ENCODE peak calls at places on chromosomes 12 and 14, in nine cellular contexts. One of them, this sample, is unnamed. For H3K27me3, the result is how much of the 10 kb centered on the place peaks cover.

GRCh38 chr12:31732926-31733548 is 4.2 kb upstream of the AMN1 start:
- DNase-seq in suprapubic skin: no peak
- DNase-seq in thyroid gland: no peak
- DNase-seq in IMR-90: peak
- DNase-seq in upper lobe of left lung: no peak
- DNase-seq in tibial nerve: no peak
- DNase-seq in adrenal gland: no peak
- DNase-seq in HCT116: peak
- DNase-seq in HepG2: peak
- DNase-seq in this sample: no peak

GRCh38 chr14:93734086-93734822 is 54.0 kb downstream of the PRIMA1 start:
- DNase-seq in tibial nerve: no peak
- DNase-seq in IMR-90: no peak
- DNase-seq in adrenal gland: no peak
- DNase-seq in upper lobe of left lung: peak
- DNase-seq in thyroid gland: no peak
- DNase-seq in HepG2: no peak
- DNase-seq in suprapubic skin: no peak
- DNase-seq in HCT116: no peak
- DNase-seq in this sample: no peak

GRCh38 chr12:120394483-120395367 is 25.8 kb upstream of the MSI1 start:
- DNase-seq in upper lobe of left lung: peak
- DNase-seq in IMR-90: no peak
- DNase-seq in tibial nerve: no peak
- DNase-seq in HCT116: no peak
- DNase-seq in thyroid gland: peak
- DNase-seq in HepG2: no peak
- DNase-seq in suprapubic skin: no peak
- DNase-seq in adrenal gland: peak
- DNase-seq in this sample: no peak

GRCh38 chr12:120257041-120257821 is 8.3 kb downstream of the PXN start:
- DNase-seq in adrenal gland: peak
- DNase-seq in tibial nerve: peak
- DNase-seq in thyroid gland: peak
- DNase-seq in HCT116: no peak
- DNase-seq in HepG2: no peak
- DNase-seq in suprapubic skin: no peak
- DNase-seq in upper lobe of left lung: no peak
- DNase-seq in IMR-90: peak
- DNase-seq in this sample: no peak

GRCh38 chr14:104707629-104708595 is 16.1 kb upstream of the ADSS1 start:
- DNase-seq in IMR-90: no peak
- DNase-seq in tibial nerve: no peak
- DNase-seq in suprapubic skin: no peak
- DNase-seq in HCT116: no peak
- DNase-seq in thyroid gland: no peak
- DNase-seq in adrenal gland: no peak
- DNase-seq in HepG2: no peak
- DNase-seq in upper lobe of left lung: peak
- DNase-seq in this sample: no peak

GRCh38 chr14:21307641-21308040 is 27.8 kb downstream of the RPGRIP1 start:
- DNase-seq in HepG2: no peak
- DNase-seq in tibial nerve: no peak
- DNase-seq in thyroid gland: no peak
- DNase-seq in adrenal gland: no peak
- DNase-seq in IMR-90: no peak
- DNase-seq in HCT116: no peak
- DNase-seq in suprapubic skin: no peak
- DNase-seq in upper lobe of left lung: no peak
- DNase-seq in this sample: no peak

GRCh38 chr12:107311682-107312081 is 218.3 kb upstream of the CRY1 start:
- DNase-seq in tibial nerve: no peak
- DNase-seq in HepG2: no peak
- DNase-seq in suprapubic skin: no peak
- DNase-seq in upper lobe of left lung: no peak
- DNase-seq in IMR-90: no peak
- DNase-seq in HCT116: no peak
- DNase-seq in adrenal gland: no peak
- DNase-seq in thyroid gland: no peak
- DNase-seq in this sample: no peak

GRCh38 chr14:26180221-26180620 is 417.6 kb downstream of the NOVA1 start:
- DNase-seq in HepG2: no peak
- DNase-seq in IMR-90: no peak
- DNase-seq in thyroid gland: no peak
- DNase-seq in adrenal gland: no peak
- DNase-seq in suprapubic skin: no peak
- DNase-seq in tibial nerve: no peak
- DNase-seq in upper lobe of left lung: no peak
- DNase-seq in HCT116: no peak
- DNase-seq in this sample: no peak

GRCh38 chr14:75264036-75264435 is 14.6 kb upstream of the FOS start:
- DNase-seq in HepG2: no peak
- DNase-seq in tibial nerve: no peak
- DNase-seq in upper lobe of left lung: no peak
- DNase-seq in HCT116: no peak
- DNase-seq in suprapubic skin: peak
- DNase-seq in adrenal gland: no peak
- DNase-seq in IMR-90: no peak
- DNase-seq in thyroid gland: no peak
- DNase-seq in this sample: no peak

DNA sequence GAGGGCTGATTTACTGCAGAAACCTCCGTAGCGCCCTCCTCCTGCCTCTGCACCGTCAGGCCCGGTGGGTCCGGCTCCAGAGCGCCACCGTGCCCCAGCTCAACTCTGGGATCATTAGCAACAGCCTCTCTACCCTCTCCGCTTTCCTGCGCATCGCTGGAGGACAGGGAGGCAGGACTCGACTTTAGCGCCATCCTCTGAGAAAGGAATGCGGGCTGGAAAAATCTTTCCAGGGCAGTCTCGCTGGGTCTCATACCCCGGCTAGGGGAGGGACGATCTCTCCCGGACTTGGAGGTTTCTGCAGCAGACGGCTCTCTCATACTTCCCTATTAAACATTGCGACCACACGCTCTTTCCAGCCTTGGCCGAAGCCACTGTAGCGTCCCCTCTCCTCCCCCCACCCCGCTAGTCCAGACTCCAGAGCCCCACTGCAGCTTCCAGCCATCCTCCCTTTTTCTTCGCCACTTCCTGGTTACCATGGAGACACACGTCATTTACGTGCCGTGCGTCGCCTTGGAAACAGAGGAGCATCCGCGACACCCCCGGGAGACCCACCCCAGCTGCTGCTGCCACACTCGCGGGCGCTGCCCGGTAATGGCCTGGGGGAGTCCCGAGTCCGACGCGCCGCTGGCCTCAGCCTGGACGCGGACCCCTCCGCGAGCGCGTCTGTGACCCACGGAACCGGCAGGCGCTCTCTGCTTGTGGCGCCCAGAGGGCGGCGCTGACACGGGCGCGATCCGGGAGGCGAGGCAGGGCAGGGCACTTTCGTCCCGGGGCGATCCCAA is at the start of gene CCDC184:
- DNase-seq in adrenal gland: peak
- DNase-seq in thyroid gland: peak
- DNase-seq in suprapubic skin: peak
- DNase-seq in tibial nerve: peak
- DNase-seq in upper lobe of left lung: peak
- DNase-seq in HepG2: no peak
- DNase-seq in IMR-90: peak
- DNase-seq in HCT116: peak
- DNase-seq in this sample: peak
- TF ChIP-seq POLR2A in adrenal gland: no peak
- TF ChIP-seq POLR2A in thyroid gland: no peak
- TF ChIP-seq POLR2A in suprapubic skin: no peak
- TF ChIP-seq POLR2A in tibial nerve: peak
- TF ChIP-seq POLR2A in upper lobe of left lung: no peak
- TF ChIP-seq POLR2A in HepG2: no peak
- TF ChIP-seq POLR2A in IMR-90: no peak
- TF ChIP-seq POLR2A in HCT116: no peak
- TF ChIP-seq POLR2A in this sample: no peak

GRCh38 chr12:88579941-88580871 is at the start of gene KITLG:
- DNase-seq in thyroid gland: peak
- DNase-seq in HCT116: peak
- DNase-seq in upper lobe of left lung: peak
- DNase-seq in adrenal gland: peak
- DNase-seq in HepG2: peak
- DNase-seq in tibial nerve: peak
- DNase-seq in suprapubic skin: peak
- DNase-seq in IMR-90: peak
- DNase-seq in this sample: peak

GRCh38 chr12:88577537-88577936 is 2.7 kb downstream of the KITLG start:
- DNase-seq in HCT116: peak
- DNase-seq in suprapubic skin: no peak
- DNase-seq in tibial nerve: no peak
- DNase-seq in IMR-90: no peak
- DNase-seq in thyroid gland: no peak
- DNase-seq in adrenal gland: no peak
- DNase-seq in HepG2: no peak
- DNase-seq in upper lobe of left lung: no peak
- DNase-seq in this sample: no peak

GRCh38 chr12:88578274-88578673 is 2.0 kb downstream of the KITLG start:
- DNase-seq in thyroid gland: no peak
- DNase-seq in upper lobe of left lung: no peak
- DNase-seq in HepG2: peak
- DNase-seq in suprapubic skin: no peak
- DNase-seq in adrenal gland: peak
- DNase-seq in IMR-90: no peak
- DNase-seq in HCT116: no peak
- DNase-seq in tibial nerve: no peak
- DNase-seq in this sample: no peak

GRCh38 chr12:88579572-88579940 is 715 bp downstream of the KITLG start:
- DNase-seq in HCT116: no peak
- DNase-seq in tibial nerve: peak
- DNase-seq in suprapubic skin: no peak
- DNase-seq in thyroid gland: peak
- DNase-seq in IMR-90: no peak
- DNase-seq in HepG2: no peak
- DNase-seq in upper lobe of left lung: peak
- DNase-seq in adrenal gland: peak
- DNase-seq in this sample: peak

GRCh38 chr12:88578821-88579518 is 1.3 kb downstream of the KITLG start:
- DNase-seq in thyroid gland: no peak
- DNase-seq in tibial nerve: peak
- DNase-seq in suprapubic skin: no peak
- DNase-seq in HepG2: peak
- DNase-seq in upper lobe of left lung: no peak
- DNase-seq in HCT116: no peak
- DNase-seq in IMR-90: no peak
- DNase-seq in adrenal gland: no peak
- DNase-seq in this sample: no peak
- TF ChIP-seq CTCF in thyroid gland: peak
- TF ChIP-seq CTCF in tibial nerve: peak
- TF ChIP-seq CTCF in suprapubic skin: no peak
- TF ChIP-seq CTCF in HepG2: no peak
- TF ChIP-seq CTCF in upper lobe of left lung: peak
- TF ChIP-seq CTCF in HCT116: peak
- TF ChIP-seq CTCF in IMR-90: peak
- TF ChIP-seq CTCF in adrenal gland: peak
- TF ChIP-seq CTCF in this sample: peak

GRCh38 chr12:117367006-117367638 is 5.7 kb upstream of the NOS1 start:
- DNase-seq in HCT116: peak
- DNase-seq in upper lobe of left lung: no peak
- DNase-seq in thyroid gland: peak
- DNase-seq in suprapubic skin: peak
- DNase-seq in tibial nerve: peak
- DNase-seq in IMR-90: peak
- DNase-seq in adrenal gland: peak
- DNase-seq in HepG2: peak
- DNase-seq in this sample: peak

GRCh38 chr12:117362391-117362790 is 965 bp upstream of the NOS1 start:
- DNase-seq in upper lobe of left lung: peak
- DNase-seq in HCT116: no peak
- DNase-seq in thyroid gland: no peak
- DNase-seq in tibial nerve: no peak
- DNase-seq in adrenal gland: no peak
- DNase-seq in IMR-90: no peak
- DNase-seq in HepG2: no peak
- DNase-seq in suprapubic skin: no peak
- DNase-seq in this sample: no peak

GRCh38 chr12:117363263-117363662 is 1.8 kb upstream of the NOS1 start:
- DNase-seq in upper lobe of left lung: no peak
- DNase-seq in suprapubic skin: no peak
- DNase-seq in IMR-90: no peak
- DNase-seq in tibial nerve: no peak
- DNase-seq in HepG2: no peak
- DNase-seq in HCT116: no peak
- DNase-seq in thyroid gland: no peak
- DNase-seq in adrenal gland: no peak
- DNase-seq in this sample: no peak

GRCh38 chr12:117363953-117364486 is 2.6 kb upstream of the NOS1 start:
- DNase-seq in tibial nerve: no peak
- DNase-seq in thyroid gland: no peak
- DNase-seq in suprapubic skin: no peak
- DNase-seq in upper lobe of left lung: no peak
- DNase-seq in HCT116: no peak
- DNase-seq in IMR-90: no peak
- DNase-seq in HepG2: no peak
- DNase-seq in adrenal gland: no peak
- DNase-seq in this sample: no peak

GRCh38 chr12:117365072-117365616 is 3.7 kb upstream of the NOS1 start:
- DNase-seq in tibial nerve: no peak
- DNase-seq in adrenal gland: no peak
- DNase-seq in IMR-90: no peak
- DNase-seq in HepG2: no peak
- DNase-seq in suprapubic skin: no peak
- DNase-seq in thyroid gland: no peak
- DNase-seq in upper lobe of left lung: peak
- DNase-seq in HCT116: no peak
- DNase-seq in this sample: no peak
- H3K27me3 ChIP-seq in tibial nerve: under half
- H3K27me3 ChIP-seq in adrenal gland: under half
- H3K27me3 ChIP-seq in IMR-90: under half
- H3K27me3 ChIP-seq in HepG2: under half
- H3K27me3 ChIP-seq in suprapubic skin: half or more
- H3K27me3 ChIP-seq in thyroid gland: under half
- H3K27me3 ChIP-seq in upper lobe of left lung: under half
- H3K27me3 ChIP-seq in HCT116: under half
- H3K27me3 ChIP-seq in this sample: under half

DNA sequence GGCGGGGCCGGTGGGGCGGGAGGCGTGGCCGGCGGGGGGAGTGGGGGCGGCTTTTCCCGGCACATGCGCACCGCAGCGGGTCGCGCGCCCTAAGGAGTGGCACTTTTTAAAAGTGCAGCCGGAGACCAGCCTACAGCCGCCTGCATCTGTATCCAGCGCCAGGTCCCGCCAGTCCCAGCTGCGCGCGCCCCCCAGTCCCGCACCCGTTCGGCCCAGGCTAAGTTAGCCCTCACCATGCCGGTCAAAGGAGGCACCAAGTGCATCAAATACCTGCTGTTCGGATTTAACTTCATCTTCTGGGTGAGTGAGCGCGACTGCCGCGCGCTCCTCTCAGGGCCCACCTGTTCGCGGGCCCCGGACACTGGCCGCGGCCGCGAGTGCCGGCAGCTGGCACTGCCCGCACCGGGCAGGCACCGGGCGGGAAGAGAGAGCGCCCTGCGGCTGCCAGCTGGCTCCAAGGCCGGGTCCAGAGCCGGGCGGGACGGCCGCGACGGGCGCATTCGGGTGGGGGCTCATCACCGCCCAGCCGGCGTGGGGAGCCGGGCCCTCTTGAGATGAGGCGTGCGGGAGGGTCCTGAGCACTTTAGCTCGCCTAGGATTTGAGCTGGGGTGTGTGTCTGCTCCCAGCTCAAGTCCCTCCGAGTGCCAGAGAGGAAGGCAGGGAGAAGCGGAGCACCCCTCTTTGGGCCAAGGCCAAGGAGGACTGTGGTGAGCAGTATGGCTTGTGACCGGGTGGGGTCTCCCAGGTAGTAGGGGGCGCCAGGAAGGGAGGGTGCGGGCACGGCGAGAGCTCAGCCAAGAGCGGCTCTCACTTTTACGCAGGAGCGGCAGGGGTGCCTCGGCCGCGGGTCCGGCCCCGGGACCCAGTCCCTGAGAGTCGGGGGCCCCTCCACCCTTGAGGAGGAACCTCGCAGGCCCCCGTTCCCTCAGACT is at the start of gene CD9:
- DNase-seq in IMR-90: no peak
- DNase-seq in tibial nerve: no peak
- DNase-seq in adrenal gland: peak
- DNase-seq in suprapubic skin: no peak
- DNase-seq in upper lobe of left lung: peak
- DNase-seq in HepG2: no peak
- DNase-seq in HCT116: peak
- DNase-seq in thyroid gland: peak
- DNase-seq in this sample: peak
- TF ChIP-seq POLR2A in IMR-90: no peak
- TF ChIP-seq POLR2A in tibial nerve: peak
- TF ChIP-seq POLR2A in adrenal gland: peak
- TF ChIP-seq POLR2A in suprapubic skin: no peak
- TF ChIP-seq POLR2A in upper lobe of left lung: peak
- TF ChIP-seq POLR2A in HepG2: no peak
- TF ChIP-seq POLR2A in HCT116: no peak
- TF ChIP-seq POLR2A in thyroid gland: peak
- TF ChIP-seq POLR2A in this sample: peak

This sample was measured in right lobe of liver.